ENCODE peak calls at places on chromosomes 3 and 15, in nine cellular contexts. C is T-helper 9 cell; B is AG08395; A is AG10803; I is NCI-H1105 treated with DMSO at 0.1 percent for 48 hours; J is BE2C; S is effector memory CD8-positive, alpha-beta T cell; N is ELR; U is activated CD8-positive, alpha-beta memory T cell treated with anti-CD3 and anti-CD28 coated beads for 48 hours. X is an unnamed sample.
A peak's percentile ranks its signal among the peaks of the same experiment; 100 is the strongest.

GRCh38 chr3:149536429-149536828 is 61.9 kb downstream of the TM4SF4 start:
- DNase-seq in C (no peak), B (peak; percentile 51), A (peak; percentile 64), I (peak; percentile 75), J (peak; percentile 62), S (no peak), N (no peak), U (no peak), X (no peak)

GRCh38 chr3:78427303-78427702 is 1340.5 kb downstream of the ROBO1 start:
- DNase-seq in C (no peak), B (no peak), A (peak; percentile 0), I (no peak), J (no peak), S (no peak), N (no peak), U (no peak), X (no peak)

GRCh38 chr3:14231145-14231990 is 52.8 kb downstream of the LSM3 start:
- DNase-seq in C (no peak), B (no peak), A (no peak), I (no peak), J (no peak), S (no peak), N (no peak), U (no peak), X (no peak)

GRCh38 chr3:174957581-174958001 is 98.5 kb downstream of the NAALADL2 start:
- DNase-seq in C (no peak), B (peak; percentile 12), A (peak; percentile 82), I (no peak), J (no peak), S (no peak), N (no peak), U (no peak), X (no peak)

GRCh38 chr3:38490288-38490860 is 5.8 kb upstream of the EXOG start:
- DNase-seq in C (no peak), B (no peak), A (peak; percentile 10), I (no peak), J (no peak), S (no peak), N (no peak), U (no peak), X (no peak)

GRCh38 chr3:124261301-124261700 is 269.4 kb upstream of the ROPN1 start:
- DNase-seq in C (no peak), B (no peak), A (peak; percentile 25), I (no peak), J (no peak), S (no peak), N (peak; percentile 22), U (no peak), X (no peak)

GRCh38 chr3:136194409-136195257 is 1.5 kb downstream of the MSL2 start:
- DNase-seq in C (peak; percentile 67), B (no peak), A (no peak), I (peak; percentile 40), J (peak; percentile 27), S (peak; percentile 72), N (peak; percentile 50), U (peak; percentile 40), X (peak; percentile 74)

GRCh38 chr3:104397713-104398112 is 969.0 kb upstream of the ALCAM start:
- DNase-seq in C (no peak), B (no peak), A (peak; percentile 36), I (no peak), J (no peak), S (no peak), N (no peak), U (no peak), X (no peak)

GRCh38 chr3:114456742-114457141 is 162.9 kb downstream of the TIGIT start:
- DNase-seq in C (no peak), B (no peak), A (no peak), I (no peak), J (no peak), S (no peak), N (no peak), U (no peak), X (no peak)

GRCh38 chr15:29685156-29686078 is 136.9 kb downstream of the TJP1 start:
- DNase-seq in C (no peak), B (peak; percentile 61), A (peak; percentile 34), I (no peak), J (no peak), S (no peak), N (peak; percentile 78), U (no peak), X (no peak)

GRCh38 chr3:100335137-100335833 is 728 bp downstream of the NIT2 start:
- DNase-seq in C (no peak), B (no peak), A (no peak), I (no peak), J (peak; percentile 20), S (no peak), N (peak; percentile 38), U (no peak), X (no peak)

GRCh38 chr15:83659011-83659811 is 5.3 kb downstream of the ADAMTSL3 start:
- DNase-seq in C (no peak), B (no peak), A (no peak), I (no peak), J (peak; percentile 32), S (no peak), N (no peak), U (no peak), X (no peak)

GRCh38 chr3:8458711-8459110 is 42.9 kb upstream of the LMCD1 start:
- DNase-seq in C (no peak), B (peak; percentile 93), A (peak; percentile 100), I (no peak), J (no peak), S (no peak), N (peak; percentile 83), U (no peak), X (no peak)

GRCh38 chr15:62756995-62757360 is 285.6 kb upstream of the TPM1 start:
- DNase-seq in C (no peak), B (no peak), A (no peak), I (no peak), J (no peak), S (no peak), N (no peak), U (no peak), X (no peak)

GRCh38 chr3:58607816-58608215 is 30.6 kb upstream of the FAM107A start:
- DNase-seq in C (no peak), B (no peak), A (no peak), I (no peak), J (no peak), S (no peak), N (no peak), U (no peak), X (no peak)

GRCh38 chr3:4841783-4842440 is 137.3 kb upstream of the BHLHE40 start:
- DNase-seq in C (no peak), B (no peak), A (no peak), I (no peak), J (no peak), S (no peak), N (peak; percentile 19), U (no peak), X (no peak)

GRCh38 chr3:129439381-129439816 is 349 bp downstream of the MBD4 start:
- DNase-seq in C (peak; percentile 35), B (no peak), A (peak; percentile 19), I (peak; percentile 58), J (peak; percentile 22), S (peak; percentile 16), N (peak; percentile 64), U (peak; percentile 21), X (peak; percentile 36)

GRCh38 chr3:129622418-129622872 is 16.0 kb upstream of the PLXND1 start:
- DNase-seq in C (no peak), B (no peak), A (no peak), I (no peak), J (no peak), S (no peak), N (no peak), U (no peak), X (no peak)

GRCh38 chr3:10824468-10824867 is 8.4 kb downstream of the SLC6A11 start:
- DNase-seq in C (no peak), B (no peak), A (no peak), I (no peak), J (no peak), S (no peak), N (no peak), U (no peak), X (no peak)

GRCh38 chr3:13332740-13333139 is 87.4 kb downstream of the NUP210 start:
- DNase-seq in C (no peak), B (no peak), A (no peak), I (no peak), J (no peak), S (no peak), N (no peak), U (no peak), X (no peak)

GRCh38 chr15:66763186-66764066 is 61.4 kb downstream of the SMAD6 start:
- DNase-seq in C (no peak), B (peak; percentile 57), A (peak; percentile 62), I (no peak), J (peak; percentile 77), S (no peak), N (no peak), U (no peak), X (no peak)

GRCh38 chr3:70989174-70989573 is 594.4 kb downstream of the FOXP1 start:
- DNase-seq in C (no peak), B (peak; percentile 58), A (peak; percentile 82), I (no peak), J (no peak), S (no peak), N (peak; percentile 60), U (no peak), X (no peak)

GRCh38 chr15:101068961-101069734 is 150.0 kb downstream of the LRRK1 start:
- DNase-seq in C (no peak), B (peak; percentile 13), A (peak; percentile 31), I (no peak), J (no peak), S (no peak), N (peak; percentile 34), U (no peak), X (no peak)

GRCh38 chr3:9276761-9277370 is 27.4 kb upstream of the SRGAP3 start:
- DNase-seq in C (no peak), B (no peak), A (no peak), I (no peak), J (no peak), S (no peak), N (peak; percentile 9), U (no peak), X (no peak)

GRCh38 chr3:98986073-98986472 is 84.6 kb upstream of the DCBLD2 start:
- DNase-seq in C (no peak), B (peak; percentile 73), A (peak; percentile 89), I (no peak), J (no peak), S (no peak), N (peak; percentile 95), U (no peak), X (no peak)

GRCh38 chr3:110568246-110568645 is 503.4 kb upstream of the NECTIN3 start:
- DNase-seq in C (no peak), B (peak; percentile 74), A (peak; percentile 85), I (no peak), J (no peak), S (no peak), N (peak; percentile 94), U (no peak), X (no peak)

GRCh38 chr3:107217161-107217560 is 160.1 kb upstream of the CCDC54 start:
- DNase-seq in C (no peak), B (peak; percentile 38), A (peak; percentile 85), I (no peak), J (peak; percentile 44), S (no peak), N (peak; percentile 99), U (no peak), X (no peak)